ENCODE peak calls at places on chromosome 4, in six cellular contexts. E is AG04449, H is lower leg skin, F is OCI-LY7, D is NCI-H69, L is endodermal cell. N is an unnamed sample.

GRCh38 chr4:6362896-6363295 is 93.2 kb downstream of the WFS1 start:
- DNase-seq in E (no peak), H (no peak), F (peak), D (no peak), L (peak), N (no peak)

GRCh38 chr4:159290321-159291030 is 187.6 kb downstream of the RAPGEF2 start:
- DNase-seq in E (no peak), H (no peak), F (no peak), D (no peak), L (no peak), N (no peak)

GRCh38 chr4:21962691-21963090 is 14.1 kb upstream of the KCNIP4 start:
- DNase-seq in E (no peak), H (no peak), F (no peak), D (no peak), L (no peak), N (no peak)

GRCh38 chr4:178339769-178340168 is 897.5 kb upstream of the AGA start:
- DNase-seq in E (no peak), H (no peak), F (no peak), D (no peak), L (no peak), N (no peak)

GRCh38 chr4:75908555-75908954 is 6.3 kb upstream of the PPEF2 start:
- DNase-seq in E (no peak), H (peak), F (no peak), D (no peak), L (no peak), N (no peak)

GRCh38 chr4:2255501-2256155 is 6.3 kb downstream of the MXD4 start:
- DNase-seq in E (no peak), H (peak), F (no peak), D (no peak), L (peak), N (peak)

GRCh38 chr4:7841071-7841470 is 98.6 kb downstream of the AFAP1 start:
- DNase-seq in E (no peak), H (no peak), F (no peak), D (no peak), L (no peak), N (no peak)

GRCh38 chr4:142347241-142347640 is 498.9 kb downstream of the INPP4B start:
- DNase-seq in E (no peak), H (no peak), F (no peak), D (no peak), L (no peak), N (no peak)

GRCh38 chr4:176123710-176124407 is 58.2 kb downstream of the WDR17 start:
- DNase-seq in E (no peak), H (no peak), F (peak), D (peak), L (peak), N (no peak)

N was measured in upper lobe of left lung.